ENCODE peak calls at places on chromosomes 11 and 22, in five cellular contexts. V, O, M, E and G are unnamed samples.

GRCh38 chr11:104907521-104908185 is 9.4 kb upstream of the CASP12 start:
- DNase-seq in M (no peak), V (peak), E (no peak), O (no peak), G (no peak)

GRCh38 chr11:1557904-1558831 is 13.9 kb downstream of the DUSP8 start:
- DNase-seq in M (peak), O (no peak), V (peak), E (no peak), G (peak)

GRCh38 chr11:94183886-94184264 is 55.2 kb downstream of the PANX1 start:
- DNase-seq in M (peak), O (peak), E (peak), V (peak), G (peak)

GRCh38 chr11:95849087-95849825 is 59.0 kb downstream of the CEP57 start:
- DNase-seq in V (peak), O (no peak), E (no peak), M (peak), G (peak)

GRCh38 chr11:927871-928270 is 2.2 kb downstream of the AP2A2 start:
- DNase-seq in M (no peak), V (no peak), O (no peak), E (no peak), G (no peak)

GRCh38 chr11:46391578-46392420 is at the start of gene CHRM4:
- DNase-seq in O (no peak), E (no peak), M (peak), V (no peak), G (peak)

GRCh38 chr11:235180-235997 is 753 bp downstream of the SIRT3 start:
- DNase-seq in M (no peak), E (peak), V (no peak), O (no peak), G (no peak)

GRCh38 chr22:49601614-49602321 is 225.9 kb downstream of the BRD1 start:
- DNase-seq in E (no peak), V (no peak), M (peak), O (no peak), G (no peak)

GRCh38 chr11:104781719-104782376 is 116.4 kb downstream of the CASP12 start:
- DNase-seq in V (no peak), E (no peak), M (no peak), O (no peak), G (no peak)

GRCh38 chr11:63564056-63564784 is 1.0 kb upstream of the PLAAT2 start:
- DNase-seq in O (peak), M (no peak), V (no peak), E (no peak), G (no peak)

GRCh38 chr11:86811637-86812321 is 11.4 kb downstream of the PRSS23 start:
- DNase-seq in M (no peak), O (no peak), E (no peak), V (peak), G (peak)

GRCh38 chr22:42938449-42938848 is 76.5 kb downstream of the PACSIN2 start:
- DNase-seq in V (no peak), O (no peak), E (no peak), M (no peak), G (no peak)

GRCh38 chr11:126317681-126318641 is 14.1 kb downstream of the DCPS start:
- DNase-seq in O (no peak), V (peak), E (peak), M (no peak), G (no peak)

GRCh38 chr22:50112151-50113118 is 22.6 kb downstream of the MOV10L1 start:
- DNase-seq in E (no peak), O (no peak), V (peak), M (no peak), G (no peak)

GRCh38 chr11:75087319-75088055 is 9.2 kb downstream of the OR2AT4 start:
- DNase-seq in O (no peak), E (no peak), V (no peak), M (no peak), G (no peak)

GRCh38 chr22:46726066-46726985 is 11.7 kb downstream of the CERK start:
- DNase-seq in O (no peak), E (no peak), V (peak), M (peak), G (no peak)

GRCh38 chr11:44744160-44744559 is 17.4 kb downstream of the TSPAN18 start:
- DNase-seq in M (no peak), V (no peak), E (no peak), O (no peak), G (no peak)

GRCh38 chr22:17430298-17430900 is 61.1 kb downstream of the CECR2 start:
- DNase-seq in M (no peak), V (peak), O (no peak), E (no peak), G (no peak)

GRCh38 chr11:93080146-93080759 is 110.8 kb downstream of the MTNR1B start:
- DNase-seq in M (no peak), V (no peak), E (no peak), O (no peak), G (no peak)

GRCh38 chr11:30344085-30344484 is 21.2 kb downstream of the ARL14EP start:
- DNase-seq in O (no peak), M (no peak), V (no peak), E (no peak), G (no peak)

GRCh38 chr11:45412521-45412920 is 126.4 kb upstream of the SYT13 start:
- DNase-seq in M (peak), V (no peak), O (no peak), E (no peak), G (no peak)

GRCh38 chr11:28964811-28965210 is 856.6 kb downstream of the METTL15 start:
- DNase-seq in E (no peak), M (no peak), O (no peak), V (no peak), G (no peak)

GRCh38 chr22:30411780-30412179 is 13.8 kb upstream of the MTFP1 start:
- DNase-seq in O (no peak), V (no peak), M (no peak), E (no peak), G (no peak)

GRCh38 chr22:25051073-25051472 is 98.6 kb downstream of the KIAA1671 start:
- DNase-seq in V (no peak), O (no peak), E (no peak), M (peak), G (no peak)

GRCh38 chr11:2089536-2090165 is 49.5 kb downstream of the IGF2 start:
- DNase-seq in M (peak), E (peak), V (peak), O (no peak), G (peak)

GRCh38 chr11:70761094-70761905 is 363.0 kb downstream of the CTTN start:
- DNase-seq in E (no peak), V (no peak), O (no peak), M (peak), G (no peak)

GRCh38 chr22:33114570-33114969 is 56.4 kb upstream of the SYN3 start:
- DNase-seq in V (no peak), O (no peak), E (no peak), M (no peak), G (no peak)

GRCh38 chr22:40449676-40450035 is 79.3 kb downstream of the SGSM3 start:
- DNase-seq in V (peak), M (no peak), O (no peak), E (no peak), G (no peak)

GRCh38 chr11:11993814-11994213 is 14.6 kb downstream of the DKK3 start:
- DNase-seq in V (peak), E (no peak), O (no peak), M (no peak), G (peak)

GRCh38 chr11:69210660-69211035 is 54.9 kb downstream of the SMIM38 start:
- DNase-seq in O (no peak), E (peak), V (no peak), M (peak), G (no peak)

GRCh38 chr11:134411887-134412507 is at the start of gene B3GAT1:
- DNase-seq in E (no peak), V (no peak), O (no peak), M (peak), G (no peak)

GRCh38 chr22:49618689-49618953 is 209.1 kb downstream of the BRD1 start:
- DNase-seq in V (no peak), O (no peak), M (no peak), E (no peak), G (no peak)

GRCh38 chr22:44187652-44188230 is 7.0 kb downstream of the PARVG start:
- DNase-seq in E (no peak), M (no peak), V (no peak), O (no peak), G (no peak)